ENCODE peak calls at places on chromosomes 2 and 18, in nine cellular contexts. R is lower leg skin; Y is IMR-90; Z is upper lobe of right lung; K is adrenal gland; P is stimulated activated CD8-positive, alpha-beta memory T cell treated with anti-CD3 and anti-CD28 coated beads, Interleukin-4, amount 100 ng/mL, for 24 hours; F is EL; I is posterior cingulate gyrus; A is fibroblast of mammary gland. T is an unnamed sample.

GRCh38 chr2:42268528-42269151 is 92.4 kb downstream of the COX7A2L start:
- DNase-seq in Y (peak; percentile 28), F (no peak), I (no peak), K (no peak), Z (no peak), A (peak; percentile 40), R (no peak), P (no peak), T (no peak)

GRCh38 chr2:234395801-234396478 is 100.9 kb downstream of the ARL4C start:
- DNase-seq in Z (no peak), K (no peak), I (peak; percentile 14), F (no peak), R (no peak), A (no peak), Y (no peak), P (no peak), T (no peak)

GRCh38 chr2:176297067-176297466 is 27.8 kb downstream of the MTX2 start:
- DNase-seq in P (no peak), R (no peak), Y (no peak), I (no peak), Z (no peak), K (no peak), A (no peak), F (peak; percentile 7), T (peak; percentile 8)

GRCh38 chr2:241932895-241933174 is 63.3 kb downstream of the RTP5 start:
- DNase-seq in F (peak; percentile 18), P (no peak), A (no peak), Y (no peak), R (peak; percentile 72), Z (no peak), I (no peak), K (no peak), T (no peak)

GRCh38 chr18:62759704-62760402 is 44.5 kb downstream of the PHLPP1 start:
- DNase-seq in Z (no peak), A (peak; percentile 78), K (no peak), I (no peak), R (no peak), F (peak; percentile 70), Y (peak; percentile 76), P (no peak), T (no peak)

GRCh38 chr18:69814861-69815385 is 132.8 kb downstream of the CD226 start:
- DNase-seq in P (no peak), Y (no peak), A (no peak), Z (no peak), F (no peak), R (no peak), I (no peak), K (no peak), T (no peak)

GRCh38 chr2:159450180-159450579 is 163.7 kb upstream of the WDSUB1 start:
- DNase-seq in A (no peak), K (no peak), P (no peak), Z (no peak), Y (no peak), I (no peak), F (no peak), R (no peak), T (no peak)

GRCh38 chr18:6401687-6402086 is 13.0 kb downstream of the L3MBTL4 start:
- DNase-seq in K (no peak), R (no peak), F (no peak), P (no peak), Y (no peak), Z (no peak), I (no peak), A (no peak), T (no peak)

GRCh38 chr2:79982445-79982844 is 322.1 kb downstream of the LRRTM1 start:
- DNase-seq in R (no peak), P (no peak), F (no peak), I (peak; percentile 18), Y (no peak), A (no peak), K (no peak), Z (peak; percentile 58), T (no peak)

GRCh38 chr2:13308989-13309388 is 592.3 kb downstream of the TRIB2 start:
- DNase-seq in I (no peak), R (no peak), A (no peak), Z (no peak), F (no peak), Y (no peak), K (no peak), P (no peak), T (no peak)

GRCh38 chr18:55737781-55738468 is 149.9 kb upstream of the TCF4 start:
- DNase-seq in Y (no peak), K (no peak), I (no peak), F (no peak), Z (no peak), R (no peak), A (no peak), P (no peak), T (no peak)

GRCh38 chr18:58866261-58867232 is 1.9 kb downstream of the ZNF532 start:
- DNase-seq in P (no peak), Y (no peak), I (no peak), K (no peak), Z (no peak), R (no peak), F (no peak), A (no peak), T (no peak)

GRCh38 chr18:50806208-50806616 is 13.6 kb downstream of the MRO start:
- DNase-seq in F (no peak), Y (no peak), R (no peak), I (no peak), Z (peak; percentile 71), A (no peak), P (no peak), K (no peak), T (no peak)

GRCh38 chr2:130851624-130852382 is 15.1 kb downstream of the ARHGEF4 start:
- DNase-seq in P (no peak), Z (no peak), R (no peak), F (no peak), I (no peak), Y (no peak), A (no peak), K (no peak), T (no peak)

GRCh38 chr2:223548194-223548593 is 54.0 kb downstream of the SCG2 start:
- DNase-seq in K (no peak), F (peak; percentile 23), A (no peak), Z (no peak), I (no peak), P (no peak), R (no peak), Y (no peak), T (no peak)

GRCh38 chr18:47260138-47260923 is 8.9 kb upstream of the SKOR2 start:
- DNase-seq in Z (peak; percentile 87), A (peak; percentile 45), I (no peak), F (peak; percentile 26), Y (peak; percentile 14), R (no peak), K (peak; percentile 66), P (no peak), T (peak; percentile 27)